ENCODE peak calls at places on chromosomes 3 and 15, in five cellular contexts. Z, H, G, P and X are unnamed samples. For H3K27me3, the result is how much of the 10 kb centered on the place peaks cover.

GRCh38 chr15:72411544-72411943 is 13.4 kb downstream of the TMEM202 start:
- DNase-seq in H (no peak), Z (no peak), G (no peak), P (no peak), X (no peak)

GRCh38 chr3:111734652-111735051 is 124.4 kb upstream of the PHLDB2 start:
- DNase-seq in G (no peak), H (no peak), P (no peak), Z (no peak), X (no peak)

GRCh38 chr3:160450846-160451245 is 1.3 kb upstream of the TRIM59 start:
- DNase-seq in G (peak), H (no peak), Z (no peak), P (peak), X (no peak)

GRCh38 chr3:100149130-100149529 is 34.8 kb upstream of the FILIP1L start:
- DNase-seq in H (no peak), G (no peak), Z (no peak), P (no peak), X (no peak)

GRCh38 chr15:25768271-25768670 is 94.9 kb downstream of the ATP10A start:
- DNase-seq in P (no peak), H (no peak), Z (no peak), G (no peak), X (no peak)

GRCh38 chr15:37098468-37099320 is 1.7 kb downstream of the MEIS2 start:
- DNase-seq in P (peak), Z (no peak), G (peak), H (peak), X (peak)

GRCh38 chr3:134929976-134930375 is 134.9 kb downstream of the EPHB1 start:
- DNase-seq in Z (no peak), P (no peak), G (no peak), H (no peak), X (no peak)

GRCh38 chr15:90106522-90107117 is 4.4 kb upstream of the IDH2 start:
- DNase-seq in P (peak), G (peak), Z (no peak), H (peak), X (peak)

GRCh38 chr15:70519616-70520015 is 243.7 kb downstream of the UACA start:
- DNase-seq in Z (no peak), P (no peak), H (no peak), G (no peak), X (peak)

GRCh38 chr3:63762180-63762579 is 56.9 kb upstream of the C3orf49 start:
- DNase-seq in Z (no peak), P (no peak), H (no peak), G (no peak), X (no peak)

GRCh38 chr3:65836047-65836446 is 202.7 kb downstream of the MAGI1 start:
- DNase-seq in P (peak), G (peak), Z (no peak), H (no peak), X (no peak)

GRCh38 chr15:65330934-65331645 is 26.6 kb downstream of the RNU5B-1 start:
- DNase-seq in P (no peak), G (no peak), Z (no peak), H (no peak), X (no peak)

GRCh38 chr15:56965614-56966013 is 47.2 kb downstream of the TCF12 start:
- DNase-seq in G (no peak), Z (no peak), H (no peak), P (no peak), X (peak)

GRCh38 chr3:25573386-25574171 is 91.1 kb downstream of the TOP2B start:
- DNase-seq in G (peak), Z (no peak), P (peak), H (no peak), X (no peak)

DNA sequence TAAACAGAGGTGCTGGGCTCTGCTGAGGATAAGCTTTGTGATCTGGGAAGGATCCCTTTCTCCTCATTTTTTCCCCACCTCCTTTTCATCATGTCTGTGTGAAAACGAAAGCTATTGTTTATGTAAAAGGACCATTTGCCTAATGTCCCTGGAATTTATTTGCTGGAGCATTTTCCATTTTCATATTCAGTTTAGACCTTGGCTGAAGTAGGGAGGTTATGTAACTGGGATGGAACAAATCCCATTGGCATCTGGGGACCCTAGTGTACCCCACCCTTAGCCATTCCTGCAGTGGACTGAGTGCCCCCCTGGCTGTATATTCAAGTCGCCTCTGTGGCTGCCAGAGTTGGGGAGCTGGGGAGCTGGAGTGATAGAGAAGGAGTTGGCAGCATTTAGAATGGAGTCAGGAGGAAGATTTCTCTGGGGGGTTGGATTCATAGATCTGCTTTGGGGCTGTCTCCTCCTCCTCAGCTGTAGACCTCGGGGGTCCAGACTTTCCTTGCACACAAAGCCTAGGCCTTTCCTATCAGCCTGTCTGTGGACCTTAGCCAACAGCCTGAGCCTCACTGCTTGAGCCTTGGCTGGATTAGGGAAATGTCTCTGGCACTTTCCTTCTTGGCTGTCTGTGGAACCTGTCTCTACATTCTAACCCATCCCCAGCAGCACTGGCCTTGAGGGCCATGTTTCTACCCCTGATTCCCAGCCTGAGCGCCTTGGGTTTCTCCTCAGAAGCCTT is 270.4 kb upstream of the CTDSPL start:
- DNase-seq in P (no peak), G (no peak), H (no peak), Z (no peak), X (no peak)
- H3K27ac ChIP-seq in P (no peak), G (no peak), H (no peak), Z (peak), X (peak)

GRCh38 chr3:81395739-81396138 is 365.7 kb downstream of the GBE1 start:
- DNase-seq in Z (no peak), P (no peak), G (peak), H (peak), X (no peak)

GRCh38 chr3:81393251-81393650 is 368.2 kb downstream of the GBE1 start:
- DNase-seq in H (no peak), Z (no peak), G (no peak), P (no peak), X (no peak)

GRCh38 chr3:81394656-81395055 is 366.8 kb downstream of the GBE1 start:
- DNase-seq in H (no peak), G (no peak), Z (no peak), P (no peak), X (no peak)
- H3K4me3 ChIP-seq in H (no peak), G (no peak), Z (no peak), P (no peak), X (no peak)

DNA sequence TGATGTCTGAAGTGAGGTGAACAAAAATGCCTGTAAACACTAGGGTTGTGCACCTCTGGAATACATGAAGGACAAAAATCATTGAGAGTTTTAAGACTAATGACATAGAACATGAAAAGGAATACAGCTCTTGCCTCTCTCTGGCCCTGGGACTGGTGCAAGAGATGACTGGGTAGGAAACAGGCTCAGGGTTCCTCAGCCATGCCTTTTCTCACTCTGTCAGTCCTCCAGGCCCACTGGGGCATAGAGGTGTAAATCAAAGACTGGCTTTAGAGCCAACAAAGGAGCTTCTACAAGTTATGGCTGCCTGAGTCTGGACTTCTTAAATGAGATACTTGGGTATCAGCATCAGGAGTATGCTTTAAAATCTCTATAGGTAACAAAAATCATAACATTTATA is 554.7 kb upstream of the KCNMB2 start:
- DNase-seq in P (no peak), H (no peak), Z (no peak), G (no peak), X (no peak)
- H3K27me3 ChIP-seq in P (under half), H (under half), Z (under half), G (under half), X (under half)

DNA sequence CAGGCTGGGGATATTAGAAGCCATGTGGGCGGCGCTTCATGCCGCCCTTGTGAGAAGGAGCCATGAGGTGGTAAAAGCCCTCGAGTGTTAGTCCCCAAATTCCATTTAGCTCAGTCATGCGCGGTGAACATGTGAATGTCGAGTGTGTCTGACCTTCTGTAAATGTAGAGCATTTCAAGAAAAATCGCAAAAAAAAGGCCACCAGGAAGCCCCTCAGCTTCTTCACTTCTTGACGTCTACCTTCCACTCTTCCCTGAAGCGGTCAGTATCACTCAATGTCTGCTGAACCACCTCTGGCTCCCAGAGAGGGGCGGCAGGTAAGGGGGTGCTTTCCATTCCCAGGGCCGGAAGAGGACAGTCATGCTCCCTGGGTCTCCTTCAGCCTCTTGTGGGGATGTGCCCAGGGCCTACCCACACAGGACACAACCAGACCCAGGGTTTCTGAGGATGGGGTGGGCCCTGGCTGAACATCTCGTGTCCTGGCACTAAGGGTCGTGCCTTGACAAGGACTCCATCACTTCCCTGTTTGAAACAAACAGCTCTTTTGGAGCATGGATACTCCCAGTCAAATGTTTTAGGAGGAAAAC is 274.9 kb downstream of the FAM43A start:
- DNase-seq in Z (peak), G (no peak), H (no peak), P (no peak), X (no peak)
- H3K27ac ChIP-seq in Z (no peak), G (no peak), H (no peak), P (no peak), X (no peak)

GRCh38 chr3:156604642-156605144 is 49.8 kb upstream of the SSR3 start:
- DNase-seq in G (no peak), Z (no peak), P (no peak), H (no peak), X (no peak)

GRCh38 chr3:156605686-156606605 is 51.0 kb upstream of the SSR3 start:
- DNase-seq in Z (peak), H (peak), P (peak), G (peak), X (peak)

GRCh38 chr3:156609115-156609514 is 54.2 kb upstream of the SSR3 start:
- DNase-seq in P (no peak), H (no peak), Z (no peak), G (no peak), X (peak)

GRCh38 chr3:156608601-156609000 is 53.7 kb upstream of the SSR3 start:
- DNase-seq in G (no peak), H (no peak), Z (no peak), P (no peak), X (peak)

GRCh38 chr3:156606729-156607128 is 51.8 kb upstream of the SSR3 start:
- DNase-seq in P (no peak), G (no peak), H (no peak), Z (no peak), X (peak)
- H3K4me3 ChIP-seq in P (no peak), G (no peak), H (no peak), Z (peak), X (no peak)

DNA sequence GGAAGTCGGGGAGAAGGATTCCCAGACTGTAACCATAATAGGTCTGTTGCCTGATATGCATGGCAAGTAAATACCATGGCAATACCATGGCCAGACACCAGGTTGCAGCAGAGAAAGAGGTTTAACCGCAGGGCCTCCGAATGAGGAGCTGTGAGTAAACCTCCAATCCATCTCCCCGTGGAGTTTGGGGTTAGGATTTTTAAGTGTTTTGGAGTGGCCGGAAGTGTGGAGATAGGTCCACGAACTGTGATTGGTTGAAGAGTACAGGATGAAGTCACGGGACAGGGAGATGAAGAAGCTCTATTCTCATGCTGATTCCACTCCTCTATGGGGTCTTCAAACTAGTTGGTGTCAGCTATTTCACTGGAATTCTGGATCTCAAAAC is 127.9 kb downstream of the ST8SIA2 start:
- DNase-seq in G (peak), H (peak), Z (peak), P (peak), X (peak)
- H3K27me3 ChIP-seq in G (under half), H (under half), Z (under half), P (under half), X (under half)

DNA sequence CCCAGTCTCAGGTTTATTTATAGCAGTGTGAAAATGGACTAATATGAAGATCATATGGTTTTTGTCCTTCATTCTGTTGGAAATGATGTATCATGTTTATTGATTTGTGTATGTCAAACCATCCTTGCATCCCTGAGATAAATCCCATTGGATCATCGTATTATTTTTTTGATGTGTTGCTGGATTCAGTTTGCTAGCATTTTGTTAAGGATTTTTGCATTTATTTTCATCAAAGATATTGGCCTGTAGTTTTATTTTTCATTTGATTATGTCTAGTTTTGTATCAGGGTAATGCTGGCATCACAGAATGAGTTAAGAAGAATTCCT is 34.3 kb downstream of the FAIM start:
- DNase-seq in H (no peak), P (no peak), G (no peak), Z (no peak), X (no peak)
- H3K27ac ChIP-seq in H (no peak), P (no peak), G (no peak), Z (no peak), X (no peak)